ENCODE peak calls at places on chromosome 22, in seven cellular contexts. One of them, this sample, is unnamed. For H3K27me3, the result is how much of the 10 kb centered on the place peaks cover.

GRCh38 chr22:19419086-19419463 is 12.5 kb downstream of the HIRA start:
- DNase-seq in heart left ventricle: no peak
- DNase-seq in HCT116: no peak
- DNase-seq in Peyer's patch: peak
- DNase-seq in astrocyte: no peak
- DNase-seq in right lobe of liver: peak
- DNase-seq in body of pancreas: no peak
- DNase-seq in this sample: no peak

GRCh38 chr22:25085930-25086901 is 113.4 kb upstream of the CRYBB3 start:
- DNase-seq in heart left ventricle: peak
- DNase-seq in HCT116: no peak
- DNase-seq in Peyer's patch: no peak
- DNase-seq in astrocyte: peak
- DNase-seq in right lobe of liver: no peak
- DNase-seq in body of pancreas: peak
- DNase-seq in this sample: peak

GRCh38 chr22:49779226-49779625 is 48.4 kb downstream of the BRD1 start:
- DNase-seq in heart left ventricle: peak
- DNase-seq in HCT116: no peak
- DNase-seq in Peyer's patch: no peak
- DNase-seq in astrocyte: no peak
- DNase-seq in right lobe of liver: peak
- DNase-seq in body of pancreas: no peak
- DNase-seq in this sample: peak

GRCh38 chr22:46007848-46008261 is 30.9 kb upstream of the WNT7B start:
- DNase-seq in heart left ventricle: peak
- DNase-seq in HCT116: no peak
- DNase-seq in Peyer's patch: no peak
- DNase-seq in astrocyte: peak
- DNase-seq in right lobe of liver: no peak
- DNase-seq in body of pancreas: peak
- DNase-seq in this sample: peak

GRCh38 chr22:46052331-46052771 is 75.4 kb upstream of the WNT7B start:
- DNase-seq in heart left ventricle: peak
- DNase-seq in HCT116: no peak
- DNase-seq in Peyer's patch: no peak
- DNase-seq in astrocyte: peak
- DNase-seq in right lobe of liver: peak
- DNase-seq in body of pancreas: peak
- DNase-seq in this sample: no peak

GRCh38 chr22:43428005-43428485 is 16.2 kb downstream of the MPPED1 start:
- DNase-seq in heart left ventricle: no peak
- DNase-seq in HCT116: no peak
- DNase-seq in Peyer's patch: no peak
- DNase-seq in astrocyte: no peak
- DNase-seq in right lobe of liver: no peak
- DNase-seq in body of pancreas: no peak
- DNase-seq in this sample: no peak

GRCh38 chr22:25404556-25404922 is 159.9 kb upstream of the GRK3 start:
- DNase-seq in heart left ventricle: no peak
- DNase-seq in HCT116: no peak
- DNase-seq in Peyer's patch: no peak
- DNase-seq in astrocyte: no peak
- DNase-seq in right lobe of liver: no peak
- DNase-seq in body of pancreas: no peak
- DNase-seq in this sample: peak

GRCh38 chr22:24503137-24503850 is 8.2 kb downstream of the UPB1 start:
- DNase-seq in heart left ventricle: peak
- DNase-seq in HCT116: peak
- DNase-seq in Peyer's patch: peak
- DNase-seq in astrocyte: no peak
- DNase-seq in right lobe of liver: peak
- DNase-seq in body of pancreas: peak
- DNase-seq in this sample: peak

GRCh38 chr22:31084811-31085492 is 3.8 kb downstream of the SMTN start:
- DNase-seq in heart left ventricle: peak
- DNase-seq in HCT116: no peak
- DNase-seq in Peyer's patch: peak
- DNase-seq in astrocyte: peak
- DNase-seq in right lobe of liver: peak
- DNase-seq in body of pancreas: peak
- DNase-seq in this sample: peak

GRCh38 chr22:27170491-27170890 is 513.1 kb downstream of the MIAT start:
- DNase-seq in heart left ventricle: no peak
- DNase-seq in HCT116: peak
- DNase-seq in Peyer's patch: no peak
- DNase-seq in astrocyte: peak
- DNase-seq in right lobe of liver: no peak
- DNase-seq in body of pancreas: peak
- DNase-seq in this sample: peak

GRCh38 chr22:35489225-35489624 is 51.4 kb upstream of the RASD2 start:
- DNase-seq in heart left ventricle: no peak
- DNase-seq in HCT116: no peak
- DNase-seq in Peyer's patch: no peak
- DNase-seq in astrocyte: no peak
- DNase-seq in right lobe of liver: no peak
- DNase-seq in body of pancreas: no peak
- DNase-seq in this sample: no peak

GRCh38 chr22:24822471-24822870 is 16.5 kb downstream of the SGSM1 start:
- DNase-seq in heart left ventricle: no peak
- DNase-seq in HCT116: no peak
- DNase-seq in Peyer's patch: no peak
- DNase-seq in astrocyte: no peak
- DNase-seq in right lobe of liver: no peak
- DNase-seq in body of pancreas: peak
- DNase-seq in this sample: no peak

GRCh38 chr22:31192513-31192912 is 19.6 kb upstream of the LIMK2 start:
- DNase-seq in heart left ventricle: no peak
- DNase-seq in HCT116: no peak
- DNase-seq in Peyer's patch: no peak
- DNase-seq in astrocyte: no peak
- DNase-seq in right lobe of liver: no peak
- DNase-seq in body of pancreas: no peak
- DNase-seq in this sample: no peak

GRCh38 chr22:48245119-48245485 is 1482.7 kb downstream of the TBC1D22A start:
- DNase-seq in heart left ventricle: no peak
- DNase-seq in HCT116: no peak
- DNase-seq in Peyer's patch: no peak
- DNase-seq in astrocyte: no peak
- DNase-seq in right lobe of liver: no peak
- DNase-seq in body of pancreas: no peak
- DNase-seq in this sample: no peak

GRCh38 chr22:49146511-49146910 is 681.2 kb downstream of the BRD1 start:
- DNase-seq in heart left ventricle: no peak
- DNase-seq in HCT116: no peak
- DNase-seq in Peyer's patch: no peak
- DNase-seq in astrocyte: no peak
- DNase-seq in right lobe of liver: no peak
- DNase-seq in body of pancreas: no peak
- DNase-seq in this sample: no peak

GRCh38 chr22:29143848-29144785 is 61.6 kb upstream of the EMID1 start:
- DNase-seq in heart left ventricle: no peak
- DNase-seq in HCT116: no peak
- DNase-seq in Peyer's patch: no peak
- DNase-seq in astrocyte: no peak
- DNase-seq in right lobe of liver: no peak
- DNase-seq in body of pancreas: no peak
- DNase-seq in this sample: peak

GRCh38 chr22:46027219-46028068 is 50.5 kb upstream of the WNT7B start:
- DNase-seq in heart left ventricle: peak
- DNase-seq in HCT116: no peak
- DNase-seq in Peyer's patch: no peak
- DNase-seq in astrocyte: no peak
- DNase-seq in right lobe of liver: peak
- DNase-seq in body of pancreas: peak
- DNase-seq in this sample: no peak

GRCh38 chr22:48702573-48703264 is 1125.0 kb downstream of the BRD1 start:
- DNase-seq in heart left ventricle: no peak
- DNase-seq in HCT116: no peak
- DNase-seq in Peyer's patch: no peak
- DNase-seq in astrocyte: no peak
- DNase-seq in right lobe of liver: peak
- DNase-seq in body of pancreas: peak
- DNase-seq in this sample: peak

GRCh38 chr22:48757581-48757980 is 1070.1 kb downstream of the BRD1 start:
- DNase-seq in heart left ventricle: no peak
- DNase-seq in HCT116: no peak
- DNase-seq in Peyer's patch: peak
- DNase-seq in astrocyte: no peak
- DNase-seq in right lobe of liver: no peak
- DNase-seq in body of pancreas: no peak
- DNase-seq in this sample: no peak

GRCh38 chr22:30212363-30212995 is 34.1 kb downstream of the LIF start:
- DNase-seq in heart left ventricle: peak
- DNase-seq in HCT116: peak
- DNase-seq in Peyer's patch: no peak
- DNase-seq in astrocyte: peak
- DNase-seq in right lobe of liver: peak
- DNase-seq in body of pancreas: peak
- DNase-seq in this sample: no peak

GRCh38 chr22:40329021-40329456 is 17.3 kb upstream of the ADSL start:
- DNase-seq in heart left ventricle: no peak
- DNase-seq in HCT116: no peak
- DNase-seq in Peyer's patch: no peak
- DNase-seq in astrocyte: no peak
- DNase-seq in right lobe of liver: no peak
- DNase-seq in body of pancreas: no peak
- DNase-seq in this sample: no peak
- H3K27ac ChIP-seq in heart left ventricle: no peak
- H3K27ac ChIP-seq in HCT116: no peak
- H3K27ac ChIP-seq in Peyer's patch: no peak
- H3K27ac ChIP-seq in astrocyte: no peak
- H3K27ac ChIP-seq in right lobe of liver: no peak
- H3K27ac ChIP-seq in body of pancreas: no peak
- H3K27ac ChIP-seq in this sample: no peak

GRCh38 chr22:22450343-22450839 is 58.2 kb downstream of the ZNF280B start:
- DNase-seq in heart left ventricle: no peak
- DNase-seq in HCT116: no peak
- DNase-seq in Peyer's patch: peak
- DNase-seq in astrocyte: no peak
- DNase-seq in right lobe of liver: no peak
- DNase-seq in body of pancreas: peak
- DNase-seq in this sample: no peak
- H3K27me3 ChIP-seq in heart left ventricle: under half
- H3K27me3 ChIP-seq in HCT116: under half
- H3K27me3 ChIP-seq in Peyer's patch: under half
- H3K27me3 ChIP-seq in astrocyte: under half
- H3K27me3 ChIP-seq in right lobe of liver: under half
- H3K27me3 ChIP-seq in body of pancreas: under half
- H3K27me3 ChIP-seq in this sample: under half

GRCh38 chr22:39405346-39406085 is 5.9 kb downstream of the TAB1 start:
- DNase-seq in heart left ventricle: no peak
- DNase-seq in HCT116: no peak
- DNase-seq in Peyer's patch: no peak
- DNase-seq in astrocyte: peak
- DNase-seq in right lobe of liver: no peak
- DNase-seq in body of pancreas: no peak
- DNase-seq in this sample: no peak
- H3K27ac ChIP-seq in heart left ventricle: no peak
- H3K27ac ChIP-seq in HCT116: no peak
- H3K27ac ChIP-seq in Peyer's patch: no peak
- H3K27ac ChIP-seq in astrocyte: peak
- H3K27ac ChIP-seq in right lobe of liver: no peak
- H3K27ac ChIP-seq in body of pancreas: no peak
- H3K27ac ChIP-seq in this sample: no peak

GRCh38 chr22:41913842-41914534 is 886 bp downstream of the SHISA8 start:
- DNase-seq in heart left ventricle: no peak
- DNase-seq in HCT116: no peak
- DNase-seq in Peyer's patch: no peak
- DNase-seq in astrocyte: no peak
- DNase-seq in right lobe of liver: no peak
- DNase-seq in body of pancreas: no peak
- DNase-seq in this sample: no peak

GRCh38 chr22:41914611-41915034 is 251 bp downstream of the SHISA8 start:
- DNase-seq in heart left ventricle: no peak
- DNase-seq in HCT116: no peak
- DNase-seq in Peyer's patch: no peak
- DNase-seq in astrocyte: no peak
- DNase-seq in right lobe of liver: no peak
- DNase-seq in body of pancreas: no peak
- DNase-seq in this sample: no peak

GRCh38 chr22:41912338-41913039 is 2.4 kb downstream of the SHISA8 start:
- DNase-seq in heart left ventricle: no peak
- DNase-seq in HCT116: no peak
- DNase-seq in Peyer's patch: no peak
- DNase-seq in astrocyte: no peak
- DNase-seq in right lobe of liver: no peak
- DNase-seq in body of pancreas: no peak
- DNase-seq in this sample: no peak

GRCh38 chr22:41911292-41911611 is 3.6 kb downstream of the SHISA8 start:
- DNase-seq in heart left ventricle: no peak
- DNase-seq in HCT116: no peak
- DNase-seq in Peyer's patch: no peak
- DNase-seq in astrocyte: no peak
- DNase-seq in right lobe of liver: no peak
- DNase-seq in body of pancreas: no peak
- DNase-seq in this sample: no peak

DNA sequence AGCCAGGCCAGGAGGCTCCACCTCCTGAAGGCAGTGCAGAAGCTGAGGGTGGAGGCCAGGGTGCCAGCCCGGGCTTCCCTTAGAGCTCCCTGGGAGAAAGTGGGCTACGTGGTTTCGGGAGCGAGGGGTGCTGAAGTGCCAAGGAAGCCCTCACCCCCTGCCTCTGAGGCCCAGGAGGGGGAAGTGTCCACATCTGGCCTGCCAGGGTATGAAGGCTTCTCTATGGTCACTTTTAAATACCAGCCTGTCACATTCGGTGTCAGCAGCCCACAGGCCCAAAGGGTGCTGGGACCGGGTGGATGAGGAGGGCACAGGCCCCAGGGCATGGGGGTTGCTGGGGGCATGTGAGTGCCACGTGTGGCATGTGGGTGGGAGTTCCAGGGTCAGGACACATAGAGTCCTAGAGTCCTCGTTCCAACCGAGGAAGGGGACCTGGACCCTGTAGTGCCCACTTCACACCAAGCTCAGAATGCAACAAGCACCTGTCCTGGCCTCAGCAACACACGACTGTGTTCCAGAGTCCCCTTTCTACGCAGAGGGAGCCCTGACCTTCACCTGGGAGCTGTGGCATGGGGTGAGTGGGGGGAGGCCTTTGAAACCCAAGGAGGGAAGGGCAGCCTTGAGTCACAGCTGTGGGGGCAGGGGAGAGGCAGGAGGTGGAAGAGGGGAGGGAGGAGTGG is 1.7 kb downstream of the SHISA8 start:
- DNase-seq in heart left ventricle: no peak
- DNase-seq in HCT116: no peak
- DNase-seq in Peyer's patch: no peak
- DNase-seq in astrocyte: no peak
- DNase-seq in right lobe of liver: no peak
- DNase-seq in body of pancreas: no peak
- DNase-seq in this sample: no peak
- H3K27me3 ChIP-seq in heart left ventricle: half or more
- H3K27me3 ChIP-seq in HCT116: under half
- H3K27me3 ChIP-seq in Peyer's patch: half or more
- H3K27me3 ChIP-seq in astrocyte: half or more
- H3K27me3 ChIP-seq in right lobe of liver: under half
- H3K27me3 ChIP-seq in body of pancreas: under half
- H3K27me3 ChIP-seq in this sample: under half